ENCODE peak calls at places on chromosome 22, in nine cellular contexts. N, G, R, T, J, U, D, I and W are unnamed samples.

GRCh38 chr22:30426395-30427353 is 1.1 kb downstream of the MTFP1 start:
- DNase-seq in J (peak), U (peak), R (peak), I (peak), N (peak), G (peak), D (peak), T (peak), W (peak)

GRCh38 chr22:49554296-49554625 is 273.4 kb downstream of the BRD1 start:
- DNase-seq in U (no peak), J (no peak), D (no peak), G (no peak), N (no peak), I (no peak), T (no peak), R (no peak), W (no peak)

GRCh38 chr22:49433044-49433443 is 394.6 kb downstream of the BRD1 start:
- DNase-seq in N (no peak), J (no peak), I (no peak), G (no peak), R (no peak), U (no peak), D (no peak), T (no peak), W (no peak)

GRCh38 chr22:23251445-23252093 is 71.3 kb downstream of the BCR start:
- DNase-seq in G (no peak), U (no peak), T (no peak), N (peak), I (no peak), D (peak), J (no peak), R (no peak), W (no peak)

GRCh38 chr22:26847816-26848215 is 190.4 kb downstream of the MIAT start:
- DNase-seq in N (no peak), T (no peak), D (no peak), U (no peak), R (no peak), I (no peak), J (no peak), G (no peak), W (no peak)

GRCh38 chr22:39462443-39463147 is 5.8 kb downstream of the MGAT3 start:
- DNase-seq in J (no peak), R (no peak), U (no peak), D (no peak), N (no peak), I (no peak), G (no peak), T (no peak), W (no peak)

GRCh38 chr22:31911565-31912401 is 32.6 kb upstream of the YWHAH start:
- DNase-seq in D (no peak), G (no peak), I (no peak), J (no peak), U (no peak), R (no peak), T (no peak), N (no peak), W (no peak)

GRCh38 chr22:49799431-49800075 is 28.1 kb downstream of the BRD1 start:
- DNase-seq in T (no peak), N (no peak), U (no peak), R (no peak), J (no peak), I (no peak), D (no peak), G (no peak), W (no peak)